ENCODE peak calls at places on chromosomes 4 and X, in seven cellular contexts. C is stomach, G is ovary, Q is tibial nerve, V is A549, N is suprapubic skin, Z is SK-N-SH. E is an unnamed sample. For H3K4me1, the result is how much of the 10 kb centered on the place peaks cover.

GRCh38 chr4:108834167-108834566 is 71.3 kb upstream of the ETNPPL start:
- DNase-seq in G (no peak), C (no peak), Q (no peak), Z (no peak), V (no peak), N (no peak), E (no peak)

GRCh38 chrX:41563881-41564280 is 116.7 kb downstream of the NYX start:
- DNase-seq in N (no peak), V (no peak), Q (no peak), C (no peak), Z (no peak), G (no peak), E (no peak)

GRCh38 chrX:34559325-34559724 is 97.8 kb downstream of the TMEM47 start:
- DNase-seq in Q (no peak), C (no peak), V (no peak), G (no peak), N (no peak), Z (no peak), E (no peak)

GRCh38 chr4:129514852-129515251 is 418.9 kb downstream of the C4orf33 start:
- DNase-seq in C (no peak), Q (no peak), G (no peak), Z (no peak), V (no peak), N (no peak), E (no peak)

GRCh38 chrX:142076633-142077032 is 128.5 kb downstream of the MAGEC2 start:
- DNase-seq in V (no peak), Q (no peak), Z (no peak), C (no peak), G (no peak), N (no peak), E (no peak)

GRCh38 chr4:123299212-123299651 is 97.4 kb upstream of the SPRY1 start:
- DNase-seq in G (no peak), Z (no peak), N (no peak), C (no peak), Q (no peak), V (no peak), E (no peak)

GRCh38 chrX:148537556-148538182 is 37.3 kb downstream of the AFF2 start:
- DNase-seq in Q (no peak), V (no peak), N (no peak), G (no peak), Z (no peak), C (no peak), E (no peak)

GRCh38 chr4:560061-560460 is 16.0 kb downstream of the TMEM271 start:
- DNase-seq in N (no peak), C (no peak), Z (no peak), G (no peak), Q (no peak), V (no peak), E (no peak)

GRCh38 chr4:184954482-184954881 is 63.8 kb upstream of the HELT start:
- DNase-seq in N (no peak), Q (no peak), C (no peak), G (no peak), V (no peak), Z (no peak), E (no peak)

GRCh38 chr4:33494150-33494549 is 2750.2 kb downstream of the ARAP2 start:
- DNase-seq in N (no peak), V (no peak), Q (no peak), G (no peak), Z (no peak), C (no peak), E (no peak)

GRCh38 chr4:139530833-139531427 is 25.1 kb downstream of the SETD7 start:
- DNase-seq in Q (peak), C (peak), N (no peak), G (no peak), Z (peak), V (peak), E (no peak)

GRCh38 chr4:77669911-77670590 is 64.4 kb downstream of the CXCL13 start:
- DNase-seq in Z (no peak), G (no peak), N (no peak), Q (no peak), C (peak), V (no peak), E (no peak)

GRCh38 chrX:23822397-23822796 is 39.4 kb downstream of the SAT1 start:
- DNase-seq in V (no peak), Q (no peak), N (no peak), C (no peak), G (no peak), Z (no peak), E (no peak)

GRCh38 chr4:4755306-4755705 is 104.2 kb upstream of the MSX1 start:
- DNase-seq in V (no peak), Q (no peak), G (no peak), C (no peak), N (no peak), Z (no peak), E (no peak)

GRCh38 chr4:6047130-6047673 is 29.0 kb upstream of the C4orf50 start:
- DNase-seq in N (no peak), G (no peak), Q (no peak), V (no peak), Z (no peak), C (peak), E (no peak)

GRCh38 chrX:94329182-94329581 is 655.2 kb downstream of the FAM133A start:
- DNase-seq in N (no peak), C (no peak), G (no peak), V (no peak), Q (no peak), Z (no peak), E (no peak)

GRCh38 chrX:53354669-53355068 is 67.8 kb downstream of the SMC1A start:
- DNase-seq in Z (no peak), G (no peak), V (peak), Q (no peak), N (no peak), C (no peak), E (no peak)

GRCh38 chrX:2486476-2487133 is 14.2 kb downstream of the DHRSX start:
- DNase-seq in Z (no peak), V (no peak), C (no peak), Q (no peak), N (peak), G (no peak), E (no peak)

GRCh38 chr4:24642941-24643628 is 58.7 kb upstream of the DHX15 start:
- DNase-seq in C (no peak), V (peak), G (no peak), N (no peak), Z (no peak), Q (no peak), E (no peak)

GRCh38 chr4:24637173-24637572 is 52.8 kb upstream of the DHX15 start:
- DNase-seq in N (no peak), Q (no peak), Z (no peak), G (no peak), C (no peak), V (no peak), E (peak)

GRCh38 chr4:24640433-24640832 is 56.1 kb upstream of the DHX15 start:
- DNase-seq in Q (no peak), Z (no peak), N (no peak), G (no peak), C (no peak), V (no peak), E (no peak)

GRCh38 chr4:24643774-24644520 is 59.6 kb upstream of the DHX15 start:
- DNase-seq in V (no peak), C (no peak), G (no peak), Q (no peak), Z (no peak), N (no peak), E (no peak)

GRCh38 chr4:24638396-24638875 is 54.1 kb upstream of the DHX15 start:
- DNase-seq in G (no peak), N (no peak), Z (no peak), V (no peak), C (no peak), Q (no peak), E (no peak)
- TF ChIP-seq EP300 in G (no peak), N (no peak), Z (no peak), V (no peak), C (no peak), Q (no peak), E (no peak)

GRCh38 chr4:183182873-183183725 is 84.0 kb downstream of the WWC2 start:
- DNase-seq in Q (peak), V (no peak), G (peak), N (no peak), Z (no peak), C (no peak), E (no peak)
- H3K4me1 ChIP-seq in Q (under half), V (under half), G (under half), N (under half), Z (under half), C (under half), E (under half)

GRCh38 chr4:70737409-70737808 is 15.6 kb downstream of the RUFY3 start:
- DNase-seq in V (no peak), Q (no peak), N (no peak), G (no peak), Z (no peak), C (no peak), E (no peak)
- TF ChIP-seq EP300 in V (no peak), Q (no peak), N (no peak), G (no peak), Z (no peak), C (no peak), E (no peak)

GRCh38 chr4:89308161-89308500 is 531 bp upstream of the GPRIN3 start:
- DNase-seq in V (no peak), Q (no peak), Z (no peak), G (no peak), N (no peak), C (no peak), E (no peak)
- H3K4me1 ChIP-seq in V (under half), Q (under half), Z (under half), G (under half), N (under half), C (under half), E (under half)

GRCh38 chrX:136207546-136207945 is 43.7 kb downstream of the MAP7D3 start:
- DNase-seq in Q (no peak), Z (no peak), G (no peak), N (no peak), C (no peak), V (no peak), E (no peak)

GRCh38 chrX:136209016-136209738 is 42.0 kb downstream of the MAP7D3 start:
- DNase-seq in G (peak), C (peak), N (peak), V (peak), Z (peak), Q (peak), E (no peak)

GRCh38 chrX:136210243-136210642 is 41.0 kb downstream of the MAP7D3 start:
- DNase-seq in N (no peak), C (no peak), Z (no peak), Q (no peak), V (no peak), G (no peak), E (no peak)

GRCh38 chrX:136210806-136211205 is 40.4 kb downstream of the MAP7D3 start:
- DNase-seq in N (peak), Q (no peak), V (no peak), C (no peak), Z (no peak), G (no peak), E (no peak)

DNA sequence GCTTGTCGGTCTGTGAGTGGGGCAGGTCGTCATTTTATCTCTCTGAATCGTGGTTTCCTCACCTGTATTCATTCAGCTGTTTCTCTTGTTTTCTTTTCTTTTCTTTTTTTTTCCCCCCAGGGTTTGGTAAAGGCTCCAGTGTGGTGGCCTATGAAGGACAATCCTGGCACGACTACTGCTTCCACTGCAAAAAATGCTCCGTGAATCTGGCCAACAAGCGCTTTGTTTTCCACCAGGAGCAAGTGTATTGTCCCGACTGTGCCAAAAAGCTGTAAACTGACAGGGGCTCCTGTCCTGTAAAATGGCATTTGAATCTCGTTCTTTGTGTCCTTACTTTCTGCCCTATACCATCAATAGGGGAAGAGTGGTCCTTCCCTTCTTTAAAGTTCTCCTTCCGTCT is 41.4 kb downstream of the MAP7D3 start:
- DNase-seq in C (no peak), V (no peak), G (no peak), Z (no peak), N (no peak), Q (no peak), E (no peak)
- TF ChIP-seq EP300 in C (no peak), V (no peak), G (no peak), Z (no peak), N (no peak), Q (no peak), E (no peak)

DNA sequence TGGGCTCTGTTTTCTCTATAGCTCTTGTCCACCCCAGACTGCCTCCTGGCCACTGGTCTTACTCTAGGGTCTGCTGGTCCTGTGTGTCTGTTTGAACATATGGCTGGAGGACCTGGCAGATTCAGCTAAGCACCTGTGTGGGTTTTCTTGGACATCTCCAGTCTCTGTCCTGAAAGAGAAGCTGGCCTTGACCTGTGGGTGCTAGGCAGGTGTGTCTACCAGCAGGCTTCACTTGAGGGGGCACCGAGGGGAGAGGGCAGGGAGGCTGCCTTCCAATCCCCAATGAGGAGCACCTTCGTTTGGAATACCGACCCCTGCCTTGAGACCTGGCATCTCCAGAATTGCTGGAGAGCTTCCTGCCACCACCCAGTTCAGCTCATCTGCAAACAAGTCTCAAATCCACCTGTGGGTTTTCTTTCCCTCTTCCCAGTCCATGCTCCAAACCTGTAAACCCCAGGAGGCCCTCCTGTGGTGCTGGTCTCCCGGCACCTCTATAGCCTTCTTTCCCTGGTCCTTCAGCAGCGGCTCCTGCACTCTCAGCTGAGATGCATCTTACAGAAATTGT is 45.2 kb downstream of the HTRA3 start:
- DNase-seq in Z (no peak), G (peak), Q (no peak), N (peak), C (peak), V (no peak), E (no peak)
- H3K4me1 ChIP-seq in Z (under half), G (under half), Q (under half), N (under half), C (under half), V (under half), E (under half)

E was measured in upper lobe of left lung.